ENCODE peak calls at places on chromosome 10, in four cellular contexts. L is endothelial cell of umbilical vein, K is ovary, T is esophagus muscularis mucosa. O is an unnamed sample.

GRCh38 chr10:66983482-66983818 is 57.6 kb downstream of the LRRTM3 start:
- DNase-seq in L (no peak), K (no peak), T (no peak), O (no peak)

GRCh38 chr10:135601-136464 is 578 bp downstream of the ZMYND11 start:
- DNase-seq in L (peak; percentile 64), K (peak; percentile 77), T (peak; percentile 92), O (no peak)

GRCh38 chr10:137031-137430 is 1.8 kb downstream of the ZMYND11 start:
- DNase-seq in L (peak; percentile 17), K (no peak), T (no peak), O (no peak)

GRCh38 chr10:100878291-100878910 is 34.4 kb upstream of the SLF2 start:
- DNase-seq in L (peak; percentile 57), K (peak; percentile 57), T (no peak), O (no peak)

GRCh38 chr10:73478636-73479035 is 17.2 kb downstream of the PPP3CB start:
- DNase-seq in L (no peak), K (no peak), T (no peak), O (no peak)

GRCh38 chr10:113058175-113058961 is 108.3 kb downstream of the TCF7L2 start:
- DNase-seq in L (peak; percentile 59), K (no peak), T (no peak), O (no peak)

GRCh38 chr10:11448190-11448544 is 163.3 kb downstream of the USP6NL start:
- DNase-seq in L (no peak), K (no peak), T (no peak), O (peak; percentile 64)

GRCh38 chr10:129848571-129849451 is 115.3 kb downstream of the EBF3 start:
- DNase-seq in L (no peak), K (no peak), T (no peak), O (no peak)

GRCh38 chr10:24269476-24269875 is 60.5 kb downstream of the KIAA1217 start:
- DNase-seq in L (no peak), K (no peak), T (no peak), O (no peak)

GRCh38 chr10:103227416-103227815 is 18.3 kb upstream of the RPEL1 start:
- DNase-seq in L (no peak), K (no peak), T (no peak), O (no peak)

GRCh38 chr10:75541411-75541810 is 110.0 kb downstream of the LRMDA start:
- DNase-seq in L (no peak), K (no peak), T (no peak), O (no peak)

GRCh38 chr10:75542902-75543301 is 111.5 kb downstream of the LRMDA start:
- DNase-seq in L (no peak), K (no peak), T (no peak), O (no peak)

GRCh38 chr10:75542084-75542483 is 110.7 kb downstream of the LRMDA start:
- DNase-seq in L (no peak), K (no peak), T (no peak), O (no peak)

GRCh38 chr10:75538144-75538543 is 106.7 kb downstream of the LRMDA start:
- DNase-seq in L (no peak), K (no peak), T (no peak), O (no peak)

GRCh38 chr10:75540357-75541335 is 109.2 kb downstream of the LRMDA start:
- DNase-seq in L (no peak), K (no peak), T (no peak), O (no peak)
- TF ChIP-seq CTCF in L (no peak), K (no peak), T (no peak), O (no peak)

GRCh38 chr10:95350830-95351228 is 60.0 kb upstream of the PDLIM1 start:
- DNase-seq in L (no peak), K (no peak), T (no peak), O (no peak)
- H3K27me3 ChIP-seq in L (no peaks in the 10 kb centered on the region), K (no peaks in the 10 kb centered on the region), T (no peaks in the 10 kb centered on the region), O (no peaks in the 10 kb centered on the region)

GRCh38 chr10:70478191-70479160 is at the start of gene PALD1:
- DNase-seq in L (peak; percentile 46), K (peak; percentile 77), T (no peak), O (no peak)
- TF ChIP-seq CTCF in L (peak; percentile 8), K (peak; percentile 32), T (peak; percentile 42), O (no peak)

GRCh38 chr10:27620425-27621397 is 116.6 kb downstream of the RAB18 start:
- DNase-seq in L (no peak), K (peak; percentile 31), T (no peak), O (no peak)

GRCh38 chr10:27618906-27619305 is 114.8 kb downstream of the RAB18 start:
- DNase-seq in L (no peak), K (no peak), T (no peak), O (no peak)

GRCh38 chr10:27621441-27621840 is 117.3 kb downstream of the RAB18 start:
- DNase-seq in L (no peak), K (no peak), T (no peak), O (no peak)

GRCh38 chr10:27618036-27618615 is 114.0 kb downstream of the RAB18 start:
- DNase-seq in L (peak; percentile 50), K (no peak), T (no peak), O (no peak)

GRCh38 chr10:27619329-27619728 is 115.2 kb downstream of the RAB18 start:
- DNase-seq in L (no peak), K (no peak), T (no peak), O (no peak)
- H3K27me3 ChIP-seq in L (peaks cover 4% of the 10 kb centered on the region), K (no peaks in the 10 kb centered on the region), T (no peaks in the 10 kb centered on the region), O (no peaks in the 10 kb centered on the region)

GRCh38 chr10:19819419-19820033 is 3.3 kb downstream of the PLXDC2 start:
- DNase-seq in L (peak; percentile 58), K (no peak), T (no peak), O (no peak)

GRCh38 chr10:19815036-19815435 is 1.2 kb upstream of the PLXDC2 start:
- DNase-seq in L (no peak), K (no peak), T (no peak), O (no peak)

GRCh38 chr10:19815478-19816419 is 483 bp upstream of the PLXDC2 start:
- DNase-seq in L (no peak), K (peak; percentile 85), T (peak; percentile 96), O (peak; percentile 94)

GRCh38 chr10:19816420-19817250 is at the start of gene PLXDC2:
- DNase-seq in L (peak; percentile 22), K (peak; percentile 61), T (peak; percentile 93), O (no peak)

DNA sequence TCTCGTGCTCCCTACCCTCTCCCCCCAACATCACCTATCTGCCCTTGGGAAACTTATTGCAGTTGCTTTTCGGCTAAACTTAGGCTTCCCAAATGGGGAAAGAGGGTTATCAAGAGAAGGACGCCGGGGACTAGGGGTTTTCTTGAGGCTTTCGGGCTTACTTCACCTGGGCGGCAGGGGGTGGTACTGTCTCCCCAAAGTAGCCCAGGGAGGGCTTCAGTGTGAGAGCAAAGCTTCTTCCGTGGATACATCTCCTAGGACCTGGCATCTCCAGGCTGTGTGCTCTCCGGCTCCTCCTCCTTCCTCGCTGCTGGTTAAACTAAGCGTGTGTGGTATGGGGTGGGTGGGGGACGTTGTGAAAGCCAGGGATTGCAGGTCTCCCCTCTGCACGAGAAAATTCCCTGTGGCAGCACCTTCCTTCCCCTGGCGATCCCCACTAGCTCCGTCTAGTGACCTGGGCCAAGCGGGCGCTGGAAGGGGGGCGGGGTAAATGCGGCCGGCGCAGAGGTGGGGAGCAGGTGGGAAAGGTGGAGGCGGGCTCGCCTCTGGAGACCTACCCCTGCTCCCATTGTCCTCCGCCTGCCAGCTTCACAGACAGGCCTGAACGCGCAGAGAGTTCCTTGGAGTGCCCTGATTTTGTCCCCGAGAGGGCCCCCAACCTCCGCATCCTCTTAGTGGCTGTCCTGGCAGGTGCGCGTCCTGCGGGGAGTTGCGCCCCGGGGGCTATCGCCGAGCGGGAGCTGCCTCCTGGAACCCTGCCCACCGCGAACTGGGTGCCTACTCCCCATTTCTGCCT is 1.2 kb downstream of the PLXDC2 start:
- DNase-seq in L (no peak), K (peak; percentile 51), T (no peak), O (no peak)
- TF ChIP-seq CTCF in L (no peak), K (no peak), T (peak; percentile 10), O (no peak)

DNA sequence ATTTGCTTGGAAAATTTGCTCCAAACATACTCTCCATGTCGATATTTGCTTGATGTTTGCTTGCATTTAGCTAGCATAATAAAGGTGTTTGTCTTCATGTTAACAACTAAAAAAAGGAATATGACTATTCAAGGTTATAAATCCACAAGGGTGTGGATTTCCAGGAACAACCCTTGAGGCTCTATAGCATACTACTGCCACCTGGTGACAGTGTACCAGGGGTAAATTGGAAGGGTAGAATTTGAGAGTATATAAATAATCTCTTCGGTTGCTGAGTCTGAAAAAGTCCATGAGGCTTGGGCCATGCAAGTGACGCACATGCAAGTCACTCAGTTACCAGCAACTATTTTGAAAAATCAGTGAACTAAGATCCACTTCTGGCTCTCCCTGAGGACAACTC is 68.4 kb downstream of the SLIT1 start:
- DNase-seq in L (peak; percentile 17), K (no peak), T (no peak), O (no peak)
- H3K27me3 ChIP-seq in L (peaks cover 5% of the 10 kb centered on the region), K (no peaks in the 10 kb centered on the region), T (no peaks in the 10 kb centered on the region), O (no peaks in the 10 kb centered on the region)

DNA sequence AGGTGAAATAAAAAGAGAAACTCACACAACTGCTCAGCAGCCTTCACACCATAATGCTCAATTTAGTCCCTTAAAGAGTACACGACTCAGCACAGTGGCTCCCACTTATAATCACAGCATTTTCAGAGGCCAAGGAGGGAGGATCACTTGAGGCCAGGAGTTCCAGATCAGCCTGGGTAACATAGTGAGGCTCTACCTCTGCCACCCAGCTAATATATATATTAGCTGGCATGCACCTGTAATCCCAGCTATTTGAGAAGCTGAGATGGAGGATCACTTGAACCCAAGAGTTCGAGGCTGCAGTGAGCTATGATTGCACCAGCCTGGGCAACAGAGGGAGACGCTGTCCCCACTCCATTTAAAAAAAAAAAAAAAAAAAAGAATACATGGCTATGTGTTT is 2.2 kb downstream of the ITIH2 start:
- DNase-seq in L (no peak), K (no peak), T (no peak), O (no peak)
- TF ChIP-seq CTCF in L (no peak), K (no peak), T (no peak), O (no peak)

DNA sequence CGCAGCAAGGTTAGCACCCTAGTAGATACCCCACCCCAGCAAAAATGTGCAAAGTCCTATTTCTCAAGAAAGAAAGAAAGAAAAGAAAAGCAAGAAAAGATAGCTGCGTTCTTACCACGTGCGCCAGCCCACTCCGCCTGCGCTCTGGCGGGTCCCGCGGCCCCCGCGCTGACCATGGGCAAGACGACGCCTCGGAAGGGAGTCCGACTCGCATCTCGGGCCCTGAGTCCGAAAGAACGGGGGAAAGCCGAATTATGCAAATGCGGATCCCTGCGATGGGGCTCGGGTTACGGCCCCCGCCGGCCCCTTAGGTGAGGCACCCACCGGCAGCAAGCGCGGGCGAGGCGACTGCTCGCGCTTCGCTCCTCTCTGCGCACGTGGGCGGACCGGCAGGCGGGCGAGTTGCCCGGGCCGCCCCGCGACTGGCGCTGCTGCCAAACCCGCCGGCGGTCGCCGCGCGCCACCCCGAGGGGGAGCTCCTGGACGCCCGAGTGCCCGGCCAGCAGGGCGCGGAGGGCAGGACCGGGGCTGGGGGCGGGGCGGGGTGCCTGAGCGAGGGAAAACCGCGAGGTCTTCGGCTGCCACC is 2.4 kb upstream of the EGR2 start:
- DNase-seq in L (peak; percentile 6), K (peak; percentile 55), T (no peak), O (no peak)
- H3K27me3 ChIP-seq in L (peaks cover 51% of the 10 kb centered on the region), K (no peaks in the 10 kb centered on the region), T (no peaks in the 10 kb centered on the region), O (no peaks in the 10 kb centered on the region)

GRCh38 chr10:75399461-75400162 is 2.0 kb downstream of the ZNF503 start:
- DNase-seq in L (peak; percentile 75), K (peak; percentile 86), T (no peak), O (no peak)
- TF ChIP-seq CTCF in L (peak; percentile 73), K (peak; percentile 38), T (peak; percentile 37), O (no peak)

O was measured in vagina.